ENCODE peak calls at places on chromosome 17, in eight cellular contexts. Q, A, D, G, C, N, V and F are unnamed samples.
A peak's percentile ranks its signal among the peaks of the same experiment; 100 is the strongest.

GRCh38 chr17:68326681-68327080 is 35.4 kb downstream of the ARSG start:
- DNase-seq in Q (no peak), A (no peak), D (no peak), G (no peak), C (no peak), N (peak; percentile 30), V (no peak), F (no peak)

GRCh38 chr17:19346351-19347255 is 15.9 kb downstream of the B9D1 start:
- DNase-seq in Q (peak; percentile 44), A (peak; percentile 66), D (no peak), G (no peak), C (peak; percentile 73), N (no peak), V (no peak), F (no peak)

GRCh38 chr17:79183221-79184158 is 108.9 kb downstream of the ENGASE start:
- DNase-seq in Q (no peak), A (peak; percentile 48), D (peak; percentile 20), G (peak; percentile 90), C (peak; percentile 56), N (no peak), V (no peak), F (no peak)

GRCh38 chr17:11511696-11512095 is 86.6 kb upstream of the DNAH9 start:
- DNase-seq in Q (no peak), A (no peak), D (no peak), G (no peak), C (no peak), N (no peak), V (no peak), F (no peak)

GRCh38 chr17:81093576-81094223 is 58.7 kb downstream of the BAIAP2 start:
- DNase-seq in Q (no peak), A (no peak), D (no peak), G (no peak), C (no peak), N (no peak), V (no peak), F (no peak)

GRCh38 chr17:38333635-38334295 is 10.0 kb downstream of the GPR179 start:
- DNase-seq in Q (no peak), A (peak; percentile 32), D (peak; percentile 58), G (peak; percentile 74), C (no peak), N (peak; percentile 10), V (peak; percentile 3), F (no peak)

GRCh38 chr17:77560417-77560816 is 398.1 kb upstream of the TNRC6C start:
- DNase-seq in Q (no peak), A (no peak), D (no peak), G (no peak), C (no peak), N (no peak), V (no peak), F (no peak)

GRCh38 chr17:76569607-76570279 is 15.9 kb downstream of the ST6GALNAC2 start:
- DNase-seq in Q (no peak), A (peak; percentile 45), D (no peak), G (no peak), C (peak; percentile 86), N (no peak), V (no peak), F (no peak)

GRCh38 chr17:40032322-40033320 is 17.4 kb downstream of the CSF3 start:
- DNase-seq in Q (no peak), A (no peak), D (no peak), G (no peak), C (no peak), N (no peak), V (no peak), F (no peak)

GRCh38 chr17:38322156-38322779 is 21.5 kb downstream of the GPR179 start:
- DNase-seq in Q (no peak), A (peak; percentile 51), D (peak; percentile 62), G (peak; percentile 64), C (peak; percentile 58), N (peak; percentile 47), V (peak; percentile 23), F (peak; percentile 68)